ENCODE peak calls at places on chromosomes 12 and 14, in nine cellular contexts. F is tibial artery; R is prostate gland; B is upper lobe of right lung; D is CD8-positive, alpha-beta memory T cell; O is CD8-positive, alpha-beta T cell; Z is uterus; C is spleen; T is heart left ventricle. W is an unnamed sample.

GRCh38 chr14:61963926-61964325 is 201.7 kb downstream of the SNAPC1 start:
- DNase-seq in F (no peak), R (no peak), B (no peak), D (no peak), O (no peak), Z (no peak), C (no peak), T (no peak), W (no peak)

GRCh38 chr14:59939828-59940227 is 19.9 kb downstream of the LRRC9 start:
- DNase-seq in F (no peak), R (no peak), B (no peak), D (no peak), O (no peak), Z (no peak), C (no peak), T (no peak), W (no peak)

GRCh38 chr12:114692558-114693531 is 8.9 kb upstream of the TBX3 start:
- DNase-seq in F (no peak), R (peak; percentile 80), B (no peak), D (no peak), O (no peak), Z (peak; percentile 41), C (no peak), T (no peak), W (peak; percentile 71)

GRCh38 chr14:69592923-69593677 is 18.3 kb upstream of the SUSD6 start:
- DNase-seq in F (no peak), R (no peak), B (no peak), D (no peak), O (no peak), Z (peak; percentile 69), C (no peak), T (no peak), W (peak; percentile 93)

GRCh38 chr12:28869197-28869596 is 279.9 kb upstream of the FAR2 start:
- DNase-seq in F (no peak), R (no peak), B (no peak), D (no peak), O (no peak), Z (no peak), C (no peak), T (no peak), W (peak; percentile 59)

GRCh38 chr12:113506867-113507266 is 35.2 kb upstream of the LHX5 start:
- DNase-seq in F (no peak), R (no peak), B (no peak), D (no peak), O (no peak), Z (no peak), C (no peak), T (no peak), W (no peak)

GRCh38 chr12:1282670-1283361 is 291.8 kb downstream of the ERC1 start:
- DNase-seq in F (peak; percentile 69), R (peak; percentile 54), B (no peak), D (no peak), O (no peak), Z (peak; percentile 63), C (no peak), T (peak; percentile 27), W (peak; percentile 24)

GRCh38 chr12:43349863-43350262 is 202.1 kb downstream of the ADAMTS20 start:
- DNase-seq in F (no peak), R (no peak), B (no peak), D (no peak), O (no peak), Z (no peak), C (no peak), T (no peak), W (peak; percentile 78)

GRCh38 chr14:89508863-89509262 is 91.8 kb upstream of the FOXN3 start:
- DNase-seq in F (no peak), R (no peak), B (no peak), D (no peak), O (no peak), Z (no peak), C (peak; percentile 22), T (no peak), W (no peak)

GRCh38 chr12:106078358-106079025 is 60.3 kb downstream of the NUAK1 start:
- DNase-seq in F (peak; percentile 66), R (no peak), B (no peak), D (no peak), O (no peak), Z (peak; percentile 62), C (no peak), T (peak; percentile 76), W (peak; percentile 47)

GRCh38 chr12:120760349-120761245 is 35.0 kb downstream of the ACADS start:
- DNase-seq in F (no peak), R (no peak), B (no peak), D (no peak), O (no peak), Z (no peak), C (no peak), T (no peak), W (no peak)

GRCh38 chr14:75879031-75879430 is 102.8 kb downstream of the TGFB3 start:
- DNase-seq in F (no peak), R (no peak), B (no peak), D (no peak), O (no peak), Z (no peak), C (no peak), T (no peak), W (peak; percentile 96)

GRCh38 chr12:27521066-27521465 is 2.9 kb upstream of the PPFIBP1 start:
- DNase-seq in F (no peak), R (no peak), B (no peak), D (no peak), O (no peak), Z (peak; percentile 62), C (no peak), T (peak; percentile 39), W (peak; percentile 38)

GRCh38 chr12:97075583-97076268 is 168.7 kb downstream of the NEDD1 start:
- DNase-seq in F (no peak), R (no peak), B (no peak), D (no peak), O (no peak), Z (no peak), C (no peak), T (no peak), W (no peak)

GRCh38 chr14:48193893-48194292 is 518.5 kb upstream of the MDGA2 start:
- DNase-seq in F (no peak), R (no peak), B (no peak), D (no peak), O (no peak), Z (no peak), C (no peak), T (no peak), W (no peak)

GRCh38 chr12:2317819-2318218 is 265.0 kb downstream of the CACNA1C start:
- DNase-seq in F (no peak), R (no peak), B (no peak), D (no peak), O (no peak), Z (no peak), C (no peak), T (no peak), W (no peak)
- H3K9me3 ChIP-seq in F (no peaks in the 10 kb centered on the region), R (no peaks in the 10 kb centered on the region), B (no peaks in the 10 kb centered on the region), D (no peaks in the 10 kb centered on the region), O (no peaks in the 10 kb centered on the region), Z (no peaks in the 10 kb centered on the region), C (no peaks in the 10 kb centered on the region), T (no peaks in the 10 kb centered on the region), W (no peaks in the 10 kb centered on the region)

DNA sequence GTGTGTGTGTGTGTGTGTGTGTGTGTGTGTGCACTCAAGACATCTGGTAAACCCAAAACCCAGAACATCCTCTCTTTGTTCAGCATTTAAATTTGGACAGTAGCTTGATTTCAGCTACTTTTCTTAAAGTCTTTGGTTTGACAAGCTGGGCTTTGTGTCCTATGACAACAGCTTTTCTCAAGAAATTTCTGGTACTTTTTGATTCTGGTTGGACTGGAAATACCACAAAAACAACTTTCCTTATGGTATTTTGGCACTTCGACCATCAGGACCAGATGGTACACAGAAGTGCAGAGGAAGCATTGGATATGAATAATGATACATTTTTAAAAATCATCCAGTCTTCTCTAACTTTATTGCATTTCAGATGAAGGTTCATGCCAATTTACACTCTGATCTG is 286.6 kb upstream of the FLRT2 start:
- DNase-seq in F (no peak), R (no peak), B (no peak), D (no peak), O (no peak), Z (no peak), C (no peak), T (no peak), W (no peak)
- H3K9me3 ChIP-seq in F (no peaks in the 10 kb centered on the region), R (no peaks in the 10 kb centered on the region), B (no peaks in the 10 kb centered on the region), D (no peaks in the 10 kb centered on the region), O (no peaks in the 10 kb centered on the region), Z (no peaks in the 10 kb centered on the region), C (peaks cover 4% of the 10 kb centered on the region), T (no peaks in the 10 kb centered on the region), W (no peaks in the 10 kb centered on the region)

GRCh38 chr12:34294137-34294536 is 271.8 kb downstream of the ALG10 start:
- DNase-seq in F (peak; percentile 8), R (no peak), B (peak; percentile 57), D (peak; percentile 16), O (no peak), Z (no peak), C (peak; percentile 37), T (no peak), W (no peak)

GRCh38 chr12:34294671-34295365 is 272.5 kb downstream of the ALG10 start:
- DNase-seq in F (peak; percentile 10), R (no peak), B (no peak), D (no peak), O (no peak), Z (no peak), C (no peak), T (no peak), W (no peak)

GRCh38 chr12:34291001-34291400 is 268.7 kb downstream of the ALG10 start:
- DNase-seq in F (peak; percentile 4), R (no peak), B (peak; percentile 48), D (no peak), O (no peak), Z (no peak), C (peak; percentile 34), T (no peak), W (no peak)

GRCh38 chr12:34291426-34291901 is 269.2 kb downstream of the ALG10 start:
- DNase-seq in F (no peak), R (no peak), B (no peak), D (no peak), O (no peak), Z (peak; percentile 6), C (peak; percentile 70), T (no peak), W (no peak)

GRCh38 chr12:34292736-34293625 is 270.7 kb downstream of the ALG10 start:
- DNase-seq in F (peak; percentile 6), R (no peak), B (peak; percentile 42), D (no peak), O (no peak), Z (peak; percentile 6), C (peak; percentile 47), T (no peak), W (no peak)
- H3K9me3 ChIP-seq in F (no peaks in the 10 kb centered on the region), R (no peaks in the 10 kb centered on the region), B (no peaks in the 10 kb centered on the region), D (no peaks in the 10 kb centered on the region), O (no peaks in the 10 kb centered on the region), Z (no peaks in the 10 kb centered on the region), C (peaks cover 100% of the 10 kb centered on the region), T (no peaks in the 10 kb centered on the region), W (no peaks in the 10 kb centered on the region)

DNA sequence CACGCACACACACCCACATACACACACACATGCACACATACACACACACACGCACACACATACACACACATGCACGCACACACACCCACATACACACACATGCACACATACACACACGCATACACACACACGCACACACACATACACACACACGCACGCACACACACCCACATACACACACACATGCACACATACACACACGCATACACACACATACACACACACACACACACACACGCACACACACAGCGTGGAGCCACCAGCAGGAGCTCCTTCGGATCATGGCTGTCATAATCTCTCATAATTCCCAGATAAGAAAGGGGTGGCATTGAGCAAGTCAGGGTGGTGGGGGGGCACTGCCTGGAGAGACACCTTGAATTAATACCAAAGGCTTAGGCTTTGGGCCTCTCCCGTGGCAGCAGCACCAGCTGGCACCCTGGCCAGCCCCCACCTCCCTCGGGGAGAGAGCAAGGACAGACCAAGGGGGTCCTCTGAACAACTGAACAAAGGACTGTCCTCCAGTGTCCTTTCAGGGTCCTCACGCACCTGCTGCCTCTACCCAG is 21.9 kb downstream of the ANO2 start:
- DNase-seq in F (no peak), R (no peak), B (no peak), D (no peak), O (no peak), Z (no peak), C (no peak), T (no peak), W (no peak)
- H3K9me3 ChIP-seq in F (no peaks in the 10 kb centered on the region), R (no peaks in the 10 kb centered on the region), B (no peaks in the 10 kb centered on the region), D (no peaks in the 10 kb centered on the region), O (no peaks in the 10 kb centered on the region), Z (no peaks in the 10 kb centered on the region), C (no peaks in the 10 kb centered on the region), T (no peaks in the 10 kb centered on the region), W (no peaks in the 10 kb centered on the region)

W was measured in adipocyte.